ENCODE peak calls at places on chromosomes 7 and 10, in ten cellular contexts. One of them, this sample, is unnamed.
A peak's percentile ranks its signal among the peaks of the same experiment; 100 is the strongest.

GRCh38 chr7:114150704-114151103 is 231.9 kb upstream of the PPP1R3A start:
- DNase-seq in stomach: no peak
- DNase-seq in cardiac muscle cell: no peak
- DNase-seq in thyroid gland: no peak
- DNase-seq in fibroblast of the aortic adventitia: no peak
- DNase-seq in fibroblast of lung: no peak
- DNase-seq in cardiac fibroblast: no peak
- DNase-seq in heart right ventricle: no peak
- DNase-seq in IMR-90: no peak
- DNase-seq in GM12878: no peak
- DNase-seq in this sample: no peak

GRCh38 chr10:125812128-125812527 is 10.9 kb downstream of the UROS start:
- DNase-seq in stomach: no peak
- DNase-seq in heart right ventricle: no peak
- DNase-seq in GM12878: no peak
- DNase-seq in thyroid gland: no peak
- DNase-seq in cardiac muscle cell: no peak
- DNase-seq in fibroblast of the aortic adventitia: peak; percentile 29
- DNase-seq in fibroblast of lung: peak; percentile 67
- DNase-seq in IMR-90: peak; percentile 58
- DNase-seq in cardiac fibroblast: peak; percentile 16
- DNase-seq in this sample: peak; percentile 43

GRCh38 chr10:93073539-93074136 is at the start of gene CYP26A1:
- DNase-seq in fibroblast of lung: no peak
- DNase-seq in fibroblast of the aortic adventitia: no peak
- DNase-seq in GM12878: no peak
- DNase-seq in cardiac muscle cell: peak; percentile 53
- DNase-seq in thyroid gland: no peak
- DNase-seq in heart right ventricle: no peak
- DNase-seq in stomach: no peak
- DNase-seq in cardiac fibroblast: no peak
- DNase-seq in IMR-90: no peak
- DNase-seq in this sample: no peak

GRCh38 chr7:28136885-28137284 is 43.7 kb downstream of the JAZF1 start:
- DNase-seq in GM12878: no peak
- DNase-seq in cardiac fibroblast: no peak
- DNase-seq in cardiac muscle cell: no peak
- DNase-seq in fibroblast of the aortic adventitia: no peak
- DNase-seq in heart right ventricle: no peak
- DNase-seq in IMR-90: no peak
- DNase-seq in fibroblast of lung: no peak
- DNase-seq in stomach: no peak
- DNase-seq in thyroid gland: no peak
- DNase-seq in this sample: no peak

GRCh38 chr10:129719415-129719739 is 244.7 kb downstream of the EBF3 start:
- DNase-seq in IMR-90: no peak
- DNase-seq in heart right ventricle: no peak
- DNase-seq in thyroid gland: no peak
- DNase-seq in stomach: no peak
- DNase-seq in fibroblast of the aortic adventitia: no peak
- DNase-seq in fibroblast of lung: no peak
- DNase-seq in cardiac fibroblast: no peak
- DNase-seq in GM12878: no peak
- DNase-seq in cardiac muscle cell: no peak
- DNase-seq in this sample: no peak

GRCh38 chr10:51619365-51619764 is 80.0 kb downstream of the CSTF2T start:
- DNase-seq in fibroblast of the aortic adventitia: no peak
- DNase-seq in GM12878: no peak
- DNase-seq in IMR-90: no peak
- DNase-seq in fibroblast of lung: no peak
- DNase-seq in cardiac fibroblast: no peak
- DNase-seq in cardiac muscle cell: no peak
- DNase-seq in thyroid gland: no peak
- DNase-seq in heart right ventricle: no peak
- DNase-seq in stomach: no peak
- DNase-seq in this sample: no peak

GRCh38 chr7:85384376-85384775 is 197.5 kb upstream of the SEMA3D start:
- DNase-seq in GM12878: no peak
- DNase-seq in thyroid gland: no peak
- DNase-seq in stomach: no peak
- DNase-seq in cardiac fibroblast: no peak
- DNase-seq in heart right ventricle: no peak
- DNase-seq in cardiac muscle cell: no peak
- DNase-seq in fibroblast of the aortic adventitia: no peak
- DNase-seq in fibroblast of lung: no peak
- DNase-seq in IMR-90: no peak
- DNase-seq in this sample: no peak

GRCh38 chr7:36473454-36474282 is 84.0 kb downstream of the ANLN start:
- DNase-seq in fibroblast of the aortic adventitia: no peak
- DNase-seq in GM12878: no peak
- DNase-seq in IMR-90: no peak
- DNase-seq in cardiac fibroblast: peak; percentile 59
- DNase-seq in stomach: peak; percentile 39
- DNase-seq in cardiac muscle cell: peak; percentile 72
- DNase-seq in thyroid gland: peak; percentile 24
- DNase-seq in heart right ventricle: peak; percentile 16
- DNase-seq in fibroblast of lung: peak; percentile 25
- DNase-seq in this sample: peak; percentile 31

GRCh38 chr7:5526190-5527037 is 102.8 kb upstream of the TNRC18 start:
- DNase-seq in cardiac muscle cell: peak; percentile 77
- DNase-seq in fibroblast of the aortic adventitia: peak; percentile 56
- DNase-seq in stomach: peak; percentile 60
- DNase-seq in cardiac fibroblast: peak; percentile 57
- DNase-seq in IMR-90: peak; percentile 32
- DNase-seq in fibroblast of lung: no peak
- DNase-seq in heart right ventricle: peak; percentile 34
- DNase-seq in thyroid gland: peak; percentile 28
- DNase-seq in GM12878: no peak
- DNase-seq in this sample: peak; percentile 55

GRCh38 chr7:28558236-28558635 is 145.9 kb downstream of the CREB5 start:
- DNase-seq in heart right ventricle: no peak
- DNase-seq in cardiac muscle cell: no peak
- DNase-seq in fibroblast of the aortic adventitia: no peak
- DNase-seq in IMR-90: no peak
- DNase-seq in GM12878: no peak
- DNase-seq in stomach: no peak
- DNase-seq in thyroid gland: no peak
- DNase-seq in cardiac fibroblast: no peak
- DNase-seq in fibroblast of lung: no peak
- DNase-seq in this sample: no peak

GRCh38 chr10:50470798-50471582 is 152.8 kb downstream of the SGMS1 start:
- DNase-seq in cardiac muscle cell: no peak
- DNase-seq in fibroblast of the aortic adventitia: peak; percentile 25
- DNase-seq in thyroid gland: no peak
- DNase-seq in heart right ventricle: no peak
- DNase-seq in fibroblast of lung: peak; percentile 87
- DNase-seq in GM12878: no peak
- DNase-seq in IMR-90: peak; percentile 17
- DNase-seq in stomach: no peak
- DNase-seq in cardiac fibroblast: no peak
- DNase-seq in this sample: no peak

GRCh38 chr10:70863470-70864160 is 24.8 kb downstream of the PCBD1 start:
- DNase-seq in fibroblast of the aortic adventitia: no peak
- DNase-seq in thyroid gland: no peak
- DNase-seq in GM12878: no peak
- DNase-seq in cardiac fibroblast: no peak
- DNase-seq in heart right ventricle: no peak
- DNase-seq in cardiac muscle cell: no peak
- DNase-seq in stomach: no peak
- DNase-seq in fibroblast of lung: no peak
- DNase-seq in IMR-90: no peak
- DNase-seq in this sample: no peak
- TF ChIP-seq CTCF in fibroblast of the aortic adventitia: no peak
- TF ChIP-seq CTCF in thyroid gland: no peak
- TF ChIP-seq CTCF in GM12878: no peak
- TF ChIP-seq CTCF in cardiac fibroblast: no peak
- TF ChIP-seq CTCF in heart right ventricle: no peak
- TF ChIP-seq CTCF in cardiac muscle cell: no peak
- TF ChIP-seq CTCF in stomach: no peak
- TF ChIP-seq CTCF in fibroblast of lung: no peak
- TF ChIP-seq CTCF in IMR-90: no peak
- TF ChIP-seq CTCF in this sample: no peak

DNA sequence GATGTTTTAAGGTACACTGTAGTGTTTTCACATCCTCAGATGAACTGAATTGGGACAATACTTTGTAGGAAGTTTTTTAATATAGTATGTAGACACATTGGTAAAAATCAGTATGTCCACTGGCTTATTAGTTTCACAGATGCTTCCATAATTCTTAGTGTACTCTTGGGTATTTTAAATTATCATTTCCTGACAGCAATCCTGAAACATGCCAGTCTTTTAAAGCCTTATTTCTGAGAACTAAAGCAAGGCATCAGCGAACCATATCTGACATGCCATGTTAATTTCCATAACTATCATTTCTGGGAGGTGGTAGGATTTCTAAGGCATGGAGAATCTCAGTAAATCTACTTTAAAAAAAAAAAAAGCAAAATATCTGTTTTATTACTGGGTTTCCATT is 266.4 kb downstream of the ADK start:
- DNase-seq in stomach: no peak
- DNase-seq in fibroblast of the aortic adventitia: no peak
- DNase-seq in cardiac fibroblast: no peak
- DNase-seq in GM12878: no peak
- DNase-seq in fibroblast of lung: no peak
- DNase-seq in heart right ventricle: no peak
- DNase-seq in cardiac muscle cell: no peak
- DNase-seq in IMR-90: no peak
- DNase-seq in thyroid gland: no peak
- DNase-seq in this sample: no peak
- H3K4me3 ChIP-seq in stomach: no peak overlapping the region
- H3K4me3 ChIP-seq in fibroblast of the aortic adventitia: no peak overlapping the region
- H3K4me3 ChIP-seq in cardiac fibroblast: no peak overlapping the region
- H3K4me3 ChIP-seq in GM12878: no peak overlapping the region
- H3K4me3 ChIP-seq in fibroblast of lung: no peak overlapping the region
- H3K4me3 ChIP-seq in heart right ventricle: no peak overlapping the region
- H3K4me3 ChIP-seq in cardiac muscle cell: no peak overlapping the region
- H3K4me3 ChIP-seq in IMR-90: no peak overlapping the region
- H3K4me3 ChIP-seq in thyroid gland: no peak overlapping the region
- H3K4me3 ChIP-seq in this sample: no peak overlapping the region

GRCh38 chr7:140596751-140597424 is 43.7 kb downstream of the DENND2A start:
- DNase-seq in thyroid gland: no peak
- DNase-seq in GM12878: no peak
- DNase-seq in cardiac muscle cell: no peak
- DNase-seq in cardiac fibroblast: peak; percentile 35
- DNase-seq in fibroblast of the aortic adventitia: peak; percentile 98
- DNase-seq in stomach: no peak
- DNase-seq in fibroblast of lung: peak; percentile 90
- DNase-seq in IMR-90: peak; percentile 79
- DNase-seq in heart right ventricle: no peak
- DNase-seq in this sample: peak; percentile 71

GRCh38 chr7:140593583-140593982 is 47.0 kb downstream of the DENND2A start:
- DNase-seq in stomach: no peak
- DNase-seq in IMR-90: no peak
- DNase-seq in GM12878: peak; percentile 17
- DNase-seq in fibroblast of the aortic adventitia: no peak
- DNase-seq in heart right ventricle: no peak
- DNase-seq in fibroblast of lung: no peak
- DNase-seq in cardiac muscle cell: no peak
- DNase-seq in cardiac fibroblast: no peak
- DNase-seq in thyroid gland: no peak
- DNase-seq in this sample: no peak

GRCh38 chr7:140594131-140594691 is 46.4 kb downstream of the DENND2A start:
- DNase-seq in stomach: no peak
- DNase-seq in fibroblast of the aortic adventitia: no peak
- DNase-seq in cardiac muscle cell: no peak
- DNase-seq in fibroblast of lung: no peak
- DNase-seq in GM12878: no peak
- DNase-seq in IMR-90: no peak
- DNase-seq in heart right ventricle: peak; percentile 73
- DNase-seq in cardiac fibroblast: no peak
- DNase-seq in thyroid gland: no peak
- DNase-seq in this sample: no peak

GRCh38 chr7:140597425-140597949 is 43.1 kb downstream of the DENND2A start:
- DNase-seq in cardiac fibroblast: no peak
- DNase-seq in thyroid gland: no peak
- DNase-seq in GM12878: no peak
- DNase-seq in heart right ventricle: peak; percentile 61
- DNase-seq in stomach: no peak
- DNase-seq in cardiac muscle cell: no peak
- DNase-seq in IMR-90: no peak
- DNase-seq in fibroblast of lung: no peak
- DNase-seq in fibroblast of the aortic adventitia: no peak
- DNase-seq in this sample: no peak

DNA sequence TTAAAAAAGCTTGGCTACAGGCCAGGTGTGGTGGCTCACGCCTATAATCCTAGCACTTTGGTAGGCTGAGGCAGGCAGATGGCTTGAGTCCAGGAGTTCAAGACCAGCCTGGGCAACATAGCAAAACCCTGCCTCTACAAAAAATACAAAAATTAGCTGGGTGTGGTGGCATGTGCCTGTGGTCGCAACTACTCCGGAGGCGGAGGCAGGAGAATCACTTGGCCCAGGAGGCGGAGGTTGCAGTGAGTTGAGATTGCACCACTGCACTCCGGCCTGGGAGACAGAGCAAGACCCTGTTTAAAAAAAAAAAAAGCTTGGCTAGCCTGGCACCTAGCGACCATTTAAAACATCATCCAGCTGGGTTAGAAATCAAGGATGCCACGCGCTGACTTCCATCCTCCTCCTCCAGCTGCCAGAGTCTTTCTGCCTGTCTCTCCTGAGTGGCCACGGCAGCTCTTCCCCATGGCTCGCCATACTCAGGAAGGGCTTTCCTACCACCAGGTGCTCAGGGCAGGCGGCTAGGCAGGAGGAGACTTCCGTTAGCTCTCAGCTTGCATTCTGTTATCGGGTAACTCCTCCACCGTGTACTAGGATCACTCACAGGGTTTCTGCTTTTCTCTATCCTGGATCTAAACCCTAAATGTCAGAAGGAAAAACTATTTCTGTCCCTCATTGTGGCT is 45.0 kb downstream of the DENND2A start:
- DNase-seq in thyroid gland: no peak
- DNase-seq in cardiac muscle cell: no peak
- DNase-seq in IMR-90: no peak
- DNase-seq in fibroblast of the aortic adventitia: no peak
- DNase-seq in fibroblast of lung: no peak
- DNase-seq in GM12878: no peak
- DNase-seq in heart right ventricle: no peak
- DNase-seq in stomach: no peak
- DNase-seq in cardiac fibroblast: no peak
- DNase-seq in this sample: no peak
- TF ChIP-seq CTCF in thyroid gland: no peak
- TF ChIP-seq CTCF in cardiac muscle cell: no peak
- TF ChIP-seq CTCF in IMR-90: no peak
- TF ChIP-seq CTCF in fibroblast of the aortic adventitia: no peak
- TF ChIP-seq CTCF in fibroblast of lung: no peak
- TF ChIP-seq CTCF in GM12878: no peak
- TF ChIP-seq CTCF in heart right ventricle: no peak
- TF ChIP-seq CTCF in stomach: no peak
- TF ChIP-seq CTCF in cardiac fibroblast: no peak
- TF ChIP-seq CTCF in this sample: no peak

DNA sequence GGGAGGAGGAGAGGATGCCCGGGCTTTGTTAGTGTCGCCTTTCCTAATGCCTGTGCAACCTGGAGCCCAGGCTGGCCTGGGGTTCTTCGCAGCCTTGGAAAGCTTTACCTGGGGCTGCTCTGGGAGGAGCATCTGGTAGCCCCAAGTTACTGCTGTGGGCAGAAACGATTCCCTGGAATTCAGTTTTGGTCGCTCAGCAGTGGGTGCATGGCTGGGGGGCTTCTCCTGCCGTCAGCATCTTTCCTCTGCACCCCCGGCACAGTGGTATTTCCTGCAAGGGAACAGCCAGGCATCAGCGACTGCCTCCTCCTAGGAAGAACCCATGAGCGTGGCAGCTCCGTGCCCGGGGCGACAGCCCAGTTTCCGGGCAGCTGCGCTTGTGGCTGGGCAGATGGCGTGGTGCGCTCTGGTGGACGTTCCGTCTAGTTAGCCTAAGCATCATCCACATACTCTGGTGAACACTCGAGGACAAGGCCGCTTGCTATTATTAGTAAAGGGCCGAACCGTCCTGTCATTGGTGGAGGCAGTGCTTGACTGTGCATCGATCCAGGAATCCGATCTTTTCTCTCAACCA is 107.0 kb upstream of the BTBD16 start:
- DNase-seq in GM12878: no peak
- DNase-seq in fibroblast of lung: peak; percentile 55
- DNase-seq in cardiac fibroblast: no peak
- DNase-seq in fibroblast of the aortic adventitia: no peak
- DNase-seq in stomach: no peak
- DNase-seq in IMR-90: no peak
- DNase-seq in thyroid gland: peak; percentile 95
- DNase-seq in cardiac muscle cell: peak; percentile 56
- DNase-seq in heart right ventricle: no peak
- DNase-seq in this sample: no peak
- H3K4me3 ChIP-seq in GM12878: no peak overlapping the region
- H3K4me3 ChIP-seq in fibroblast of lung: no peak overlapping the region
- H3K4me3 ChIP-seq in cardiac fibroblast: peak overlapping the region; percentile 27
- H3K4me3 ChIP-seq in fibroblast of the aortic adventitia: peak overlapping the region; percentile 58
- H3K4me3 ChIP-seq in stomach: peak overlapping the region; percentile 41
- H3K4me3 ChIP-seq in IMR-90: peak overlapping the region; percentile 47
- H3K4me3 ChIP-seq in thyroid gland: no peak overlapping the region
- H3K4me3 ChIP-seq in cardiac muscle cell: peak overlapping the region; percentile 39
- H3K4me3 ChIP-seq in heart right ventricle: peak overlapping the region; percentile 60
- H3K4me3 ChIP-seq in this sample: peak overlapping the region; percentile 41